ENCODE peak calls at places on chromosome 4, in six cellular contexts. One of them, this sample, is unnamed.

GRCh38 chr4:148044889-148045352 is 313.0 kb downstream of the ARHGAP10 start:
- DNase-seq in brain microvascular endothelial cell: no peak
- DNase-seq in astrocyte of the hippocampus: no peak
- DNase-seq in stimulated activated CD4-positive, alpha-beta T cell treated with anti-CD3 and anti-CD28 coated beads, Interleukin-12 subunit alpha, Interleukin-12 subunit beta, amount 100 ng/mL, for 24 hours: no peak
- DNase-seq in GM13977: peak
- DNase-seq in RCC 7860: no peak
- DNase-seq in this sample: no peak

GRCh38 chr4:134324179-134324578 is 122.6 kb upstream of the PABPC4L start:
- DNase-seq in GM13977: no peak
- DNase-seq in RCC 7860: no peak
- DNase-seq in brain microvascular endothelial cell: no peak
- DNase-seq in astrocyte of the hippocampus: no peak
- DNase-seq in stimulated activated CD4-positive, alpha-beta T cell treated with anti-CD3 and anti-CD28 coated beads, Interleukin-12 subunit alpha, Interleukin-12 subunit beta, amount 100 ng/mL, for 24 hours: no peak
- DNase-seq in this sample: no peak

GRCh38 chr4:7183161-7183560 is 9.2 kb upstream of the SORCS2 start:
- DNase-seq in brain microvascular endothelial cell: no peak
- DNase-seq in stimulated activated CD4-positive, alpha-beta T cell treated with anti-CD3 and anti-CD28 coated beads, Interleukin-12 subunit alpha, Interleukin-12 subunit beta, amount 100 ng/mL, for 24 hours: no peak
- DNase-seq in astrocyte of the hippocampus: no peak
- DNase-seq in GM13977: no peak
- DNase-seq in RCC 7860: no peak
- DNase-seq in this sample: no peak

GRCh38 chr4:148108776-148109175 is 333.4 kb downstream of the NR3C2 start:
- DNase-seq in GM13977: no peak
- DNase-seq in RCC 7860: no peak
- DNase-seq in astrocyte of the hippocampus: no peak
- DNase-seq in stimulated activated CD4-positive, alpha-beta T cell treated with anti-CD3 and anti-CD28 coated beads, Interleukin-12 subunit alpha, Interleukin-12 subunit beta, amount 100 ng/mL, for 24 hours: no peak
- DNase-seq in brain microvascular endothelial cell: no peak
- DNase-seq in this sample: no peak

GRCh38 chr4:16969696-16970135 is 71.3 kb upstream of the LDB2 start:
- DNase-seq in GM13977: no peak
- DNase-seq in stimulated activated CD4-positive, alpha-beta T cell treated with anti-CD3 and anti-CD28 coated beads, Interleukin-12 subunit alpha, Interleukin-12 subunit beta, amount 100 ng/mL, for 24 hours: no peak
- DNase-seq in brain microvascular endothelial cell: peak
- DNase-seq in astrocyte of the hippocampus: peak
- DNase-seq in RCC 7860: no peak
- DNase-seq in this sample: no peak

GRCh38 chr4:80309301-80310004 is 26.1 kb upstream of the CFAP299 start:
- DNase-seq in stimulated activated CD4-positive, alpha-beta T cell treated with anti-CD3 and anti-CD28 coated beads, Interleukin-12 subunit alpha, Interleukin-12 subunit beta, amount 100 ng/mL, for 24 hours: no peak
- DNase-seq in brain microvascular endothelial cell: peak
- DNase-seq in GM13977: no peak
- DNase-seq in astrocyte of the hippocampus: peak
- DNase-seq in RCC 7860: peak
- DNase-seq in this sample: no peak

GRCh38 chr4:158193171-158193749 is 17.0 kb upstream of the TMEM144 start:
- DNase-seq in brain microvascular endothelial cell: no peak
- DNase-seq in RCC 7860: peak
- DNase-seq in astrocyte of the hippocampus: peak
- DNase-seq in GM13977: peak
- DNase-seq in stimulated activated CD4-positive, alpha-beta T cell treated with anti-CD3 and anti-CD28 coated beads, Interleukin-12 subunit alpha, Interleukin-12 subunit beta, amount 100 ng/mL, for 24 hours: no peak
- DNase-seq in this sample: peak

GRCh38 chr4:82063017-82063416 is 310.8 kb downstream of the HNRNPD start:
- DNase-seq in astrocyte of the hippocampus: no peak
- DNase-seq in GM13977: no peak
- DNase-seq in RCC 7860: no peak
- DNase-seq in brain microvascular endothelial cell: no peak
- DNase-seq in stimulated activated CD4-positive, alpha-beta T cell treated with anti-CD3 and anti-CD28 coated beads, Interleukin-12 subunit alpha, Interleukin-12 subunit beta, amount 100 ng/mL, for 24 hours: no peak
- DNase-seq in this sample: no peak

This sample was measured in NCI-H345.